ENCODE peak calls at places on chromosomes 4 and X, in ten cellular contexts. R is transverse colon; C is right atrium auricular region; B is tibial nerve; O is tibial artery; L is suprapubic skin; S is mesenchymal stem cell; P is CD4-positive, CD25-positive, alpha-beta regulatory T cell; K is fibroblast of lung; J is adipocyte. N is an unnamed sample.

GRCh38 chrX:13077168-13077567 is 32.7 kb upstream of the FAM9C start:
- DNase-seq in J (peak; percentile 53), L (no peak), B (no peak), O (peak; percentile 30), P (no peak), C (no peak), R (no peak), S (peak; percentile 73), K (no peak), N (peak; percentile 58)

GRCh38 chr4:17762705-17763104 is 18.7 kb downstream of the FAM184B start:
- DNase-seq in L (no peak), K (peak; percentile 44), P (no peak), C (no peak), J (no peak), R (no peak), S (peak; percentile 5), B (no peak), O (no peak), N (no peak)

GRCh38 chr4:82223715-82224114 is 150.1 kb downstream of the HNRNPD start:
- DNase-seq in O (peak; percentile 74), R (peak; percentile 19), S (no peak), L (no peak), P (no peak), B (no peak), J (no peak), K (no peak), C (no peak), N (no peak)

GRCh38 chr4:101870874-101871273 is 80.3 kb downstream of the BANK1 start:
- DNase-seq in R (no peak), K (no peak), S (no peak), L (no peak), C (no peak), J (no peak), P (no peak), O (no peak), B (no peak), N (no peak)

GRCh38 chrX:141341341-141341740 is 99.0 kb upstream of the SPANXC start:
- DNase-seq in P (no peak), S (peak; percentile 45), K (peak; percentile 82), C (no peak), B (no peak), J (peak; percentile 61), O (no peak), L (no peak), R (no peak), N (peak; percentile 16)

GRCh38 chrX:107449490-107450175 is at the start of gene FRMPD3:
- DNase-seq in C (no peak), O (no peak), P (no peak), B (no peak), J (peak; percentile 35), R (no peak), S (no peak), K (no peak), L (no peak), N (peak; percentile 21)

GRCh38 chrX:9482408-9482807 is 17.6 kb downstream of the TBL1X start:
- DNase-seq in O (no peak), S (no peak), P (no peak), B (no peak), K (no peak), R (no peak), C (no peak), J (no peak), L (no peak), N (no peak)

GRCh38 chrX:45851434-45851991 is 650.8 kb upstream of the DIPK2B start:
- DNase-seq in L (no peak), J (peak; percentile 67), S (peak; percentile 22), C (no peak), B (no peak), K (no peak), O (no peak), R (peak; percentile 27), P (peak; percentile 40), N (peak; percentile 65)

GRCh38 chrX:23612846-23613245 is 54.4 kb upstream of the PRDX4 start:
- DNase-seq in K (no peak), S (no peak), O (no peak), B (no peak), J (no peak), L (no peak), R (no peak), C (no peak), P (no peak), N (no peak)

GRCh38 chr4:93684571-93684970 is 144.0 kb upstream of the ATOH1 start:
- DNase-seq in C (no peak), K (no peak), O (no peak), J (no peak), L (no peak), P (no peak), B (no peak), S (no peak), R (no peak), N (no peak)

GRCh38 chr4:3852309-3852708 is 86.1 kb downstream of the ADRA2C start:
- DNase-seq in P (no peak), O (no peak), R (no peak), S (no peak), K (no peak), B (no peak), J (no peak), C (no peak), L (no peak), N (no peak)
- H3K27me3 ChIP-seq in P (no peaks in the 10 kb centered on the region), O (peaks cover 51% of the 10 kb centered on the region), R (peaks cover 10% of the 10 kb centered on the region), S (peaks cover 17% of the 10 kb centered on the region), K (no peaks in the 10 kb centered on the region), B (peaks cover 11% of the 10 kb centered on the region), J (peaks cover 73% of the 10 kb centered on the region), C (no peaks in the 10 kb centered on the region), L (peaks cover 63% of the 10 kb centered on the region), N (peaks cover 3% of the 10 kb centered on the region)

DNA sequence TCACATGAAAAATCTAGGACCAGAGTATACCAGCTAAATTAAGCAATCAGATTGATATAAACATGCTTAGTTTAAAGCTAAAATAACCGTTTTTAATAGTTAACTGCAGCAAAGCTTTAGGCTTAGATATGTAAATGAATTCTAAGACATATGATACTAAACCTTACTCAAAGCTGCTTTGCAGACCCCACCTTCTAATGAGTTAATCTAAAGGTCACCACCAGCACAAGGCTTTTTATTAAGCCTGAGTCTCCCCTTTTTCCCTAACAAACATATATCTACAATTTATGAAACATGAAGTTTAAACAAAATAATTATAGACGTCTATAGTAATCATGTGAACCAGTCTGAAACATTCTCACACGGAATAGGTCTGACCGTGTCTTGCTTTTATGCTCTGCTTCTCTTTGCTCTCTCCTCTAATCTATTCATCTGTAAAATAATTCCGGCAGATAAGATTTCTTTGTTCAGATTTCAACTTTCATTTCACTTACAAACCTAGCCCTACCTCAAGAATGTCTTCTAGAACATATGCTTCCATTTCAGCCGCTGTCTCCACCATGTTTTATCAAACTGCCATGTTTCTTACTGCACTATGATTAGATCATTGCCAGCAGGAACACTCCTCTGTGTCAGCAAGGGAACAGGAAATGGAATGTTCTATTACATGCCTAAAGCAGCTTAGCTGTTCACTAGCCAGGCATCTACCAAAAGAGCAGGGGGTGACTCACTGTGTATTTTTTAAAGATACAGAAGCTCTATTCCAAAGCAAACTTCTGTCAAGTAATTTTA is 35.9 kb downstream of the ANKRD17 start:
- DNase-seq in P (peak; percentile 50), O (peak; percentile 58), L (no peak), B (no peak), S (peak; percentile 97), K (peak; percentile 96), R (peak; percentile 46), J (peak; percentile 95), C (no peak), N (peak; percentile 68)
- H3K4me3 ChIP-seq in P (peak overlapping the region; percentile 100), O (peak overlapping the region; percentile 57), L (peak overlapping the region; percentile 50), B (peak overlapping the region; percentile 38), S (peak overlapping the region; percentile 87), K (peak overlapping the region; percentile 73), R (peak overlapping the region; percentile 60), J (peak overlapping the region; percentile 93), C (peak overlapping the region; percentile 57), N (peak overlapping the region; percentile 63)

GRCh38 chrX:118218940-118219339 is 102.3 kb upstream of the KLHL13 start:
- DNase-seq in B (no peak), C (no peak), L (no peak), J (no peak), K (no peak), P (no peak), R (no peak), S (no peak), O (no peak), N (no peak)
- H3K9me3 ChIP-seq in B (no peaks in the 10 kb centered on the region), C (no peaks in the 10 kb centered on the region), L (no peaks in the 10 kb centered on the region), J (no peaks in the 10 kb centered on the region), K (no peaks in the 10 kb centered on the region), P (no peaks in the 10 kb centered on the region), R (no peaks in the 10 kb centered on the region), S (no peaks in the 10 kb centered on the region), O (no peaks in the 10 kb centered on the region), N (no peaks in the 10 kb centered on the region)

DNA sequence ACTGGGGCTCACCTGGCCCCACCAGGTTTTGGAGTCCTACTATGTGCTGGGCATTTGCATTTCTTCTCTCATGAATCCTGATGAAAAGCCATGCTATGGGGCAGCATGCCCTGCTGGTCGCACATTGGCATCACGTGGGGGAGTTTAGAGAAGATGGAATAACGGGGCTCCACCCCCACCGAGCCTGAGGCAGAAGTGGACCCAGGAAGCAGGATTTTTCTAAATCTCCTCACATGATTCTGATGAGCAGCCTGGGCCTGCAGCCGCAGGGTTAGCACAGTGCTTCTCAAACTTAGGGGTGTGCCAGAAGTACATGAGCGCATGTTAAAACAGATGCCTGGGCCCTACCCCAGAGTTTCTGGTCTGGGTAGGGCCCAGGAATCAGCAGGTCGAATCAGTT is 4.6 kb upstream of the SORCS2 start:
- DNase-seq in K (no peak), S (no peak), L (peak; percentile 48), C (no peak), B (no peak), P (no peak), J (no peak), O (no peak), R (no peak), N (no peak)
- H3K27me3 ChIP-seq in K (peaks cover 22% of the 10 kb centered on the region), S (peaks cover 54% of the 10 kb centered on the region), L (peaks cover 62% of the 10 kb centered on the region), C (no peaks in the 10 kb centered on the region), B (peaks cover 11% of the 10 kb centered on the region), P (no peaks in the 10 kb centered on the region), J (peaks cover 50% of the 10 kb centered on the region), O (peaks cover 58% of the 10 kb centered on the region), R (peaks cover 44% of the 10 kb centered on the region), N (no peaks in the 10 kb centered on the region)

DNA sequence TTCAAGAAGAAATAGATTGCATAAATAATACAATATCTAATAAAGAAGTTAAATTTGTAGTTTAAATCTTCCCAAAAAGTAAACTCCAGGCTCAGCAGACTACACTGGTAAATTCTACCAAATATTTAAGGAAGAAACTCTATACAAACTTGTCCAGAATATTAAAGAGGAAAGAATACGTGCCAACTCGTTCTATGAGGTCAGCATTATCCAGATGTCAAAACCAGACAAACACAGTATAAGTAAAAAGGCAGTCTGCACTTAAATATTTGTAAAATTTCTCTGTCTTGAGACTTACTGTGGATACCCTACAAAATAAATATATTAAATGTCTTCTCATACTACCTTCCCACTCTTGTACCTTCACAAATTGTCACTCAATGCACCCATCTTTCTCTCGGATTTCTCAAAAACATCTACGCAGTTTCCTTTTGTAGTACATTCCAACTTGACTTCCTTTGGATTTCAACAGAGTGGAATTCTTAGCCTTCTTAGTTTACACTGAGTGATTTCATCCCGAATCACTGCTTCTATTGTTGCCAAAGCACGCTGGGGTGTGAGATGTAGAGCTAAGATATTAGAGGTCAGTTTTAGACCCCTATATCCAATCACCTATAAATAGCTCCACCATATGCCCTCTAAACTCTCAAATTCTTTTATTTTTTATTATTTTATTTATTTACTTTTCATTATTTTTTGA is 71.6 kb upstream of the MAB21L2 start:
- DNase-seq in O (no peak), C (no peak), R (no peak), P (no peak), B (no peak), J (peak; percentile 79), K (peak; percentile 85), L (no peak), S (peak; percentile 79), N (peak; percentile 53)
- H3K4me3 ChIP-seq in O (no peak overlapping the region), C (no peak overlapping the region), R (peak overlapping the region; percentile 12), P (no peak overlapping the region), B (no peak overlapping the region), J (peak overlapping the region; percentile 77), K (peak overlapping the region; percentile 42), L (no peak overlapping the region), S (peak overlapping the region; percentile 36), N (peak overlapping the region; percentile 25)

GRCh38 chr4:252065-252601 is 53.1 kb downstream of the ZNF732 start:
- DNase-seq in B (no peak), C (no peak), O (no peak), S (no peak), L (no peak), K (no peak), R (no peak), J (no peak), P (no peak), N (no peak)
- H3K9me3 ChIP-seq in B (peaks cover 88% of the 10 kb centered on the region), C (peaks cover 98% of the 10 kb centered on the region), O (peaks cover 10% of the 10 kb centered on the region), S (peaks cover 92% of the 10 kb centered on the region), L (peaks cover 58% of the 10 kb centered on the region), K (no peaks in the 10 kb centered on the region), R (peaks cover 72% of the 10 kb centered on the region), J (peaks cover 98% of the 10 kb centered on the region), P (peaks cover 69% of the 10 kb centered on the region), N (peaks cover 12% of the 10 kb centered on the region)